ENCODE peak calls at places on chromosomes 16 and 17, in four cellular contexts. X, S, N and R are unnamed samples.

GRCh38 chr17:33113281-33114010 is 121.8 kb downstream of the SPACA3 start:
- DNase-seq in S (no peak), N (no peak), X (no peak), R (no peak)

GRCh38 chr17:14428640-14429029 is 127.8 kb downstream of the HS3ST3B1 start:
- DNase-seq in X (no peak), N (no peak), S (no peak), R (no peak)

GRCh38 chr17:35731239-35731931 is at the start of gene RASL10B:
- DNase-seq in N (peak; percentile 76), X (peak; percentile 41), S (peak; percentile 57), R (peak; percentile 80)

GRCh38 chr17:82348434-82348833 is 10.6 kb upstream of the TEX19 start:
- DNase-seq in S (no peak), X (no peak), N (no peak), R (no peak)

GRCh38 chr17:18093616-18094408 is 6.1 kb downstream of the DRG2 start:
- DNase-seq in S (peak; percentile 65), N (peak; percentile 43), X (peak; percentile 78), R (peak; percentile 25)

GRCh38 chr16:82070656-82071369 is 35.8 kb downstream of the HSD17B2 start:
- DNase-seq in X (no peak), S (no peak), N (no peak), R (no peak)

GRCh38 chr17:47161988-47162622 is 27.0 kb downstream of the CDC27 start:
- DNase-seq in N (no peak), S (no peak), X (no peak), R (no peak)

GRCh38 chr16:8108991-8109509 is 481.3 kb downstream of the TMEM114 start:
- DNase-seq in X (no peak), S (no peak), N (peak; percentile 91), R (no peak)

GRCh38 chr16:51982715-51983680 is 563.9 kb downstream of the TOX3 start:
- DNase-seq in S (peak; percentile 50), N (peak; percentile 20), X (peak; percentile 67), R (peak; percentile 22)

GRCh38 chr16:89917773-89918452 is 749 bp upstream of the MC1R start:
- DNase-seq in X (peak; percentile 90), N (peak; percentile 66), S (peak; percentile 50), R (peak; percentile 40)

DNA sequence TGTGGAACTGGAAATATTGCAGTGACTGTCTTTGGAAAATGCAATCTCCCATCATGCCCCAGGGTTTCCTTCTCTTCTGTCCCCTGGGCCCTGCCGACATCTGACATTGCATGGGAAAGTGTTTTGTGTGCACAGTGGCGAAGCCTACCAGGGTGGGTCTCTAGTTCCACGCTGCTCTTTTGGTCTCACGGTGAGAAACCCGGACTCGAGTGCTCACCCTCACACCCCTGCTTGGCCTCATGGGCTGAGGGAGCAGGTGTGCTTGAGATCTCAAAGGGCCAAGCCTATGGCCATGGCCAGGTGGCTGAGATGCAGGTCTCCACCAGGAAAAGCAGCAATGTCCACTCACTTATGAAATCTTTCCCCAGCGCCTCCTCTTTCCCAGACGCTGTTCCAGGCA is 32.0 kb downstream of the SPNS3 start:
- DNase-seq in S (no peak), X (no peak), N (no peak), R (no peak)
- TF ChIP-seq ELF4 in S (no peak), X (no peak), N (no peak), R (no peak)

GRCh38 chr17:72422505-72423285 is 301.9 kb downstream of the SOX9 start:
- DNase-seq in X (peak; percentile 96), S (no peak), N (no peak), R (no peak)

GRCh38 chr17:72419866-72420774 is 299.3 kb downstream of the SOX9 start:
- DNase-seq in X (no peak), N (no peak), S (no peak), R (no peak)

GRCh38 chr17:72420775-72421127 is 299.9 kb downstream of the SOX9 start:
- DNase-seq in X (no peak), N (no peak), S (no peak), R (no peak)

GRCh38 chr17:72422204-72422504 is 301.3 kb downstream of the SOX9 start:
- DNase-seq in X (no peak), S (no peak), N (no peak), R (no peak)

GRCh38 chr17:72421128-72422092 is 300.6 kb downstream of the SOX9 start:
- DNase-seq in S (no peak), X (peak; percentile 99), N (no peak), R (no peak)
- TF ChIP-seq ELF4 in S (no peak), X (peak; percentile 32), N (no peak), R (no peak)

GRCh38 chr17:50578173-50578572 is 17.7 kb downstream of the CACNA1G start:
- DNase-seq in S (no peak), X (no peak), N (no peak), R (no peak)
- TF ChIP-seq ELF4 in S (no peak), X (no peak), N (no peak), R (no peak)

GRCh38 chr16:27676807-27677206 is 126.9 kb downstream of the KATNIP start:
- DNase-seq in N (no peak), X (no peak), S (no peak), R (no peak)
- TF ChIP-seq ELF4 in N (no peak), X (no peak), S (no peak), R (no peak)

DNA sequence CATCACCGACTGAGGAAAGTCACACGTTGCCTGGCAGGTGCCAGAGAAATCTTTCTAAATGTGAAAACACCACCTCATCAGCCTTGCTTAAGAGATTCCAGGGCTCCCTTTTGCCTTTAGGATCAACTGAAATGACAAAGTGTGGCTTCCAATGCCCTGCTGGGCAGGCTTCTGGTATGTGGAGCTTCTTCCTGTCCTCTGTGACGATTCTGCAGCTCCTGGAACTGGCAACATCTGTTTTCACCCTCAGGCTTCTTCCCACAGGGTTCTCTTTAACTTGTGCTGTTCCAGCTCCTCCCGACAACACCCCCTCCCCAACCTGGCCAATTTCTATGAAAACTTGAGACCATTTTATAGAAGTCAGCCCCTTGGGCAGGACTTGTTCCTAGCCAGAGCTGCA is 4.8 kb upstream of the ZDHHC1 start:
- DNase-seq in N (no peak), X (no peak), S (no peak), R (no peak)
- TF ChIP-seq ELF4 in N (no peak), X (no peak), S (no peak), R (no peak)

GRCh38 chr17:73769480-73769879 is 125.2 kb upstream of the SDK2 start:
- DNase-seq in X (no peak), S (no peak), N (no peak), R (no peak)

GRCh38 chr17:73770849-73771229 is 126.6 kb upstream of the SDK2 start:
- DNase-seq in X (no peak), S (no peak), N (no peak), R (no peak)

GRCh38 chr17:73768691-73769090 is 124.4 kb upstream of the SDK2 start:
- DNase-seq in S (no peak), N (no peak), X (no peak), R (no peak)

GRCh38 chr17:73772107-73772705 is 128.0 kb upstream of the SDK2 start:
- DNase-seq in N (no peak), X (no peak), S (no peak), R (no peak)

DNA sequence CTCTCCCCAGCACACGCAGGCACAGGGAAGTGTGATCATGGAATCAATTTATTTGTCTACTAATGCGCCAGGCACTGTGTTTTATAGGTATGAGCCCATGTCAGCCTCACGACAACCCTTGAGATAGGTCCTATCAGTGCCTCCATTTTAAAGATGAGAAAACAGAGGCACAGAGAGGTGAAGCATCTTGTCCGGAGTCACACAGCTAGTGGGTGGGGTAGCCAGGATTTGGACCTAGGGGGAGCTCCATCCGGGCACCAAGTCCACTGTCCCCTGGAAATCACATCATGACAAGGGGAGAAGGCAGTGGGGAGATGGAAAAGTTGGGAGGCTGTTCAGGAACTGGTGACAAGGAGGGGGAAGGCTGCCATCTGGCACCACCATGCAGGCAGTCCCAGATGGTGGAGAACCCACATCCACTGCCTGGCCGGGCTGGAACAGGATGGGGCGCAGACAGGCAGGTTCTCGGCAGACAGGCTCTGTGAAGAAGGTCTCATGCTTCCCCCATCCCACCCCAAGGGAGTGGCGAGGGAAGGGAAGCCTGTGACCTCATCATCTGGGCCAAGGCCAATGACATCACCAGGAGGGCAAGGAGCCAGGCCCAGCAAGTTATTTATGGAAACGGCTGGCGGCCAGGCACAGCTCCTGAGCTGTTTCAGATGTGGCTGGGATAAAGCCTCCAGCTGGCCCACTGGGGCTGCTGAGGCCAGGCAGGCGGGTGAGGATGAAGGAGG is 126.0 kb upstream of the SDK2 start:
- DNase-seq in N (no peak), S (peak; percentile 59), X (no peak), R (no peak)
- TF ChIP-seq ELF4 in N (no peak), S (no peak), X (no peak), R (no peak)

DNA sequence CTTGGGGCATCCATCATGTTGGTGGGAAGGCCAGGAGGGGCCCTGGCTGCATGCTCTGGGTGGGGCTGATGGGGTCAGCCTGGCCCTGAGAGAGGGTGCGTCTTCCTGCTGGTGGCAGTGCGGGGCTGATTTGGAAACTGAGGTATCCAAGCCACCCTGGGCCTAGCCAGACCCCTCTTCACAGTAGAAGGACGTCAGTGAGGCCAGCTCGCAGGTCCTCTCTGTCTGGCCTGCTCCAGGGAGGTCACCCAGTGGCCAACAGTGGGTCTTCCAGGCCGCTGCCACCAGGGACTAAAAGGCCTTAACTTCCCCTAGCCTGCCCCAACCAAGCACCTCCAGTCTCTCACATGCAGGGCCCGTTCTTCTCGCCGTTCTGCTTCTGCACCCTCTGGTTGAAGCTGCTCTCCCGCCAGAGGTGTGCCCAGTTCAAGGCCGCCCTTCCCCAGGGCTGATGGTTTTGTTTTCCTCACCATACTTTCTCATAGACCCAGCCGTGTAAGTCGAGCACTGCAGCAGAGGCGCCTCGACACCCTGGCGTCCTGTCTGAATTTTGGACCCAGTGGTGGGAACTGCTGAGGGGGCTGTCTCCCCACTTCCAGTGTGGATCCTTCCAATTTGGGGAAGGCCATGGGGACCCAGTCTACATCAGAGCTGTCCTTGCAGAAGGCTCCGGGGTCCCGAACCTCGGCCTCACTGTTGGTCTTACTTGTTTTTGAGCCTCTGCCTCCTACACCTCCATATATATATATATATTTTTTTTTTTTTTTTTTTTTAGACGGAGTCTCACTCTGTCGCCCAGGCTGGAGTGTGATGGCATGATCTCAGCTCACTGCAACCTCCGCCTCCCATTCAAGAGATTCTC is 42.9 kb upstream of the CDC42EP4 start:
- DNase-seq in S (no peak), X (no peak), N (no peak), R (no peak)
- TF ChIP-seq ELF4 in S (no peak), X (no peak), N (no peak), R (no peak)